ENCODE peak calls at places on chromosome 7, in five cellular contexts. Y, E, J, T and W are unnamed samples.
A peak's percentile ranks its signal among the peaks of the same experiment; 100 is the strongest.

GRCh38 chr7:143979999-143980398 is 20.1 kb upstream of the OR6B1 start:
- DNase-seq in E (no peak), J (no peak), T (no peak), Y (no peak), W (no peak)

GRCh38 chr7:92057375-92057774 is 76.9 kb downstream of the CYP51A1 start:
- DNase-seq in E (no peak), J (no peak), T (no peak), Y (no peak), W (peak; percentile 97)

GRCh38 chr7:118218413-118219156 is 5.9 kb upstream of the ANKRD7 start:
- DNase-seq in E (no peak), J (no peak), Y (no peak), T (no peak), W (no peak)

GRCh38 chr7:130180571-130180971 is 24.6 kb downstream of the TMEM209 start:
- DNase-seq in E (no peak), T (no peak), J (no peak), Y (no peak), W (no peak)

GRCh38 chr7:133429371-133429770 is 176.5 kb downstream of the EXOC4 start:
- DNase-seq in T (no peak), E (no peak), Y (no peak), J (no peak), W (no peak)

GRCh38 chr7:129741743-129742213 is 130.3 kb downstream of the NRF1 start:
- DNase-seq in T (no peak), J (no peak), E (no peak), Y (no peak), W (no peak)

GRCh38 chr7:158126661-158127060 is 461.0 kb downstream of the PTPRN2 start:
- DNase-seq in E (no peak), J (no peak), Y (no peak), T (no peak), W (no peak)

GRCh38 chr7:15751191-15751701 is 64.8 kb upstream of the MEOX2 start:
- DNase-seq in E (no peak), T (no peak), Y (no peak), J (no peak), W (no peak)

GRCh38 chr7:148535227-148535626 is 55.3 kb upstream of the C7orf33 start:
- DNase-seq in E (peak; percentile 11), T (no peak), Y (no peak), J (no peak), W (no peak)

GRCh38 chr7:6430271-6430940 is 17.3 kb downstream of the DAGLB start:
- DNase-seq in J (no peak), T (no peak), Y (no peak), E (no peak), W (no peak)

GRCh38 chr7:140673063-140673769 is 471 bp downstream of the ADCK2 start:
- DNase-seq in J (peak; percentile 65), Y (peak; percentile 64), E (peak; percentile 33), T (no peak), W (peak; percentile 62)

GRCh38 chr7:33423646-33424020 is 294.3 kb downstream of the BBS9 start:
- DNase-seq in T (no peak), Y (no peak), J (no peak), E (peak; percentile 12), W (peak; percentile 38)

GRCh38 chr7:17983238-17984088 is 43.2 kb upstream of the SNX13 start:
- DNase-seq in E (no peak), T (no peak), Y (no peak), J (no peak), W (no peak)

GRCh38 chr7:151626422-151627115 is 106.9 kb upstream of the RHEB start:
- DNase-seq in J (no peak), Y (peak; percentile 29), T (no peak), E (peak; percentile 76), W (peak; percentile 83)

GRCh38 chr7:29194594-29195417 is at the start of gene CHN2:
- DNase-seq in T (no peak), E (no peak), J (peak; percentile 81), Y (peak; percentile 60), W (peak; percentile 79)

GRCh38 chr7:11207565-11207964 is 233.9 kb downstream of the PHF14 start:
- DNase-seq in J (no peak), Y (no peak), T (no peak), E (peak; percentile 13), W (no peak)

GRCh38 chr7:22361795-22362194 is 4.8 kb upstream of the RAPGEF5 start:
- DNase-seq in Y (no peak), E (no peak), T (no peak), J (no peak), W (peak; percentile 42)

GRCh38 chr7:69739182-69739581 is 140.9 kb downstream of the AUTS2 start:
- DNase-seq in J (no peak), E (peak; percentile 25), T (no peak), Y (no peak), W (no peak)

GRCh38 chr7:80851896-80852476 is 66.9 kb downstream of the SEMA3C start:
- DNase-seq in J (no peak), Y (no peak), E (peak; percentile 72), T (peak; percentile 44), W (no peak)

GRCh38 chr7:100621554-100621953 is 9.2 kb downstream of the MOSPD3 start:
- DNase-seq in T (no peak), E (no peak), J (no peak), Y (no peak), W (no peak)

GRCh38 chr7:155656891-155657290 is 12.4 kb downstream of the RBM33 start:
- DNase-seq in J (no peak), E (no peak), Y (no peak), T (no peak), W (no peak)

GRCh38 chr7:157352506-157352905 is 15.7 kb downstream of the DNAJB6 start:
- DNase-seq in E (no peak), J (no peak), Y (no peak), T (no peak), W (no peak)

GRCh38 chr7:7566651-7567611 is at the start of gene MIOS:
- DNase-seq in T (peak; percentile 26), Y (peak; percentile 82), E (peak; percentile 90), J (peak; percentile 91), W (peak; percentile 90)

GRCh38 chr7:1087952-1088920 is at the start of gene GPER1:
- DNase-seq in Y (no peak), J (peak; percentile 73), T (no peak), E (no peak), W (peak; percentile 44)

GRCh38 chr7:1579481-1580421 is 9.9 kb upstream of the PSMG3 start:
- DNase-seq in T (no peak), J (peak; percentile 77), Y (peak; percentile 72), E (peak; percentile 64), W (peak; percentile 64)

GRCh38 chr7:127665922-127666321 is 13.9 kb downstream of the SND1 start:
- DNase-seq in E (no peak), Y (no peak), J (no peak), T (no peak), W (no peak)

GRCh38 chr7:115009736-115010435 is 88.0 kb downstream of the MDFIC start:
- DNase-seq in J (peak; percentile 53), E (no peak), Y (no peak), T (no peak), W (no peak)

GRCh38 chr7:14598978-14599377 is 303.6 kb downstream of the DGKB start:
- DNase-seq in T (peak; percentile 21), E (no peak), Y (no peak), J (no peak), W (no peak)

GRCh38 chr7:77823787-77824186 is 25.2 kb downstream of the PHTF2 start:
- DNase-seq in J (no peak), E (no peak), Y (no peak), T (no peak), W (no peak)
- H3K9me3 ChIP-seq in J (peaks cover 2% of the 10 kb centered on the region), E (peaks cover 24% of the 10 kb centered on the region), Y (peaks cover 11% of the 10 kb centered on the region), T (peaks cover 24% of the 10 kb centered on the region), W (peaks cover 7% of the 10 kb centered on the region)

GRCh38 chr7:66202380-66202779 is 2.8 kb upstream of the TPST1 start:
- DNase-seq in T (no peak), E (no peak), J (no peak), Y (no peak), W (no peak)

GRCh38 chr7:66206116-66206908 is 1.2 kb downstream of the TPST1 start:
- DNase-seq in Y (no peak), E (no peak), J (no peak), T (no peak), W (no peak)

GRCh38 chr7:66205736-66206080 is 574 bp downstream of the TPST1 start:
- DNase-seq in E (no peak), Y (peak; percentile 13), T (no peak), J (peak; percentile 51), W (no peak)

GRCh38 chr7:66204822-66205735 is at the start of gene TPST1:
- DNase-seq in J (peak; percentile 91), Y (peak; percentile 82), T (peak; percentile 59), E (peak; percentile 88), W (peak; percentile 43)

DNA sequence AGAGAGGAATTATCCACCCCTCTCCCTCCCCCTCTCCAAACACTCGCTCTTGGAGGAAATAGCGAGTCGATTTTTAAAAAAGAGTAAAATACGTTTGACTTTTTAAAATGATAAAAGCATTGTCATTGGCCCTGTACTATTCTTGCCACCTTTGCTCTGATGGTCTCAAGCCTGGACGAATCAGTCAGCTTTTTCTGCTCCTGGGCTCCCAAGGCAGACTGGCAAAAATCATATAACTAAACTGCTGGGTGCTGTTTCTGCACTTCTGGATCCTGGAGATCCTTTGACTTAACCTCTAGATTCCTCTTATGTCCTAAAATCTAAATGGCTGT is 1.7 kb downstream of the TPST1 start:
- DNase-seq in J (no peak), T (no peak), Y (no peak), E (no peak), W (no peak)
- H3K27ac ChIP-seq in J (no peak overlapping the region), T (no peak overlapping the region), Y (no peak overlapping the region), E (no peak overlapping the region), W (no peak overlapping the region)

DNA sequence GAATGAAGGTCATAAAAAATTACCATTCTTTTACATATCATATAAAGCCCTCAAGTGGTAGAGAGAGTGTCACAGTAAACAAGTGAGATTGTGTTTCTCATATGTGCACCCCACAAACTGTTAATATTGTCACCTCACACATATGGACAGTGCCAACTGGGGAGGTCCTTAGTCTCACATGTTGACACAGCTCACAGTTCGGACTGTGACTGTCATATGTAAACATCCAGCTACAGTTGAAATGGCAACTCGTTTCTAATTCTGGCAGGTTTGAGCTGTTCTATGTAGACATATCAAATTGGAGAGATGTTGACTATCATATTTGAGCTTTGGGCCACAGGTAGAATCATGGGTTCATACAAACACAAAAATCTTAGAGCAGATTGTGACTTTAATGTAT is 39.4 kb upstream of the ZNF107 start:
- DNase-seq in E (no peak), Y (no peak), J (no peak), T (no peak), W (no peak)
- H3K9me3 ChIP-seq in E (peaks cover 12% of the 10 kb centered on the region), Y (no peaks in the 10 kb centered on the region), J (no peaks in the 10 kb centered on the region), T (peaks cover 11% of the 10 kb centered on the region), W (no peaks in the 10 kb centered on the region)

DNA sequence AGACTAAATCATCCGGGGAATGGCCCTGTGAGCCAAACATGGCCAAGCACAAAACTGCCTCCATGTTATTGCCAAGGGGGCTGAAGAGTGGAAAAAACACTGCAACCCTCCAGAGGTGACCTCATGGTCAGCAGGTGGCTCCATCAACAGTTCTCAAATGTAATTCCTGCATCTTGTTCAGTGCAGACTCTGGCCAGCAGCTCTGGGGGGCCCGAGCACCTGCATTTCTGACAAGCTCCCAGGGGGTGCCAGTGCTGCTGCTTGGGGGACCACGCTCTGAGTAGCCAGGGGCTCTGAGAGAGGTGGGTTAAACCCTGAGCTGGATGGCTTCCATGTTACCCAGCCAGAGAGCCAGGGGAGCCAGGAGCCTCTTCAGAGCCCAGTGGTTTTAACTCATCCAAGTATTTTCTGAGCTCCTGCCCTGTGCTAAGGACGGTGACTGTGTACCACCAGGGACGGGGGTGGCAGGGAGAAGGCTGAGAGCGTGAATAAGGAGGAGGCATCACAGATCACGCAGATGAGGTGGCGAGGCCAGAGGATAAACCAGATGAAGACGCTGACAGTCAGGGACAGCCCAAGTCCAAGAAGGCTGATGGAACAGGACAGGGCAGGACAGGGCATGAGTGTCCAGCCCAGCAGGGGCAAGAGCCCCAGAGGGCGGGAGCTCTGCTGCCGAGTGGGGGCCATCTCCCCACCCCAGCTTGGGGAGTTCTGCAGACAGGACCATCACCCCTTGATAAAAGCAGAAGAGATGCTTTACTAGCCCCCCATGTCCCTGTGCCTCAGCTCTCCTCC is 52.9 kb downstream of the CLEC2L start:
- DNase-seq in Y (no peak), T (no peak), J (no peak), E (no peak), W (no peak)
- H3K27ac ChIP-seq in Y (no peak overlapping the region), T (peak overlapping the region; percentile 11), J (no peak overlapping the region), E (no peak overlapping the region), W (no peak overlapping the region)